ENCODE peak calls at places on chromosome X, in six cellular contexts. N, Y, J, L, A and D are unnamed samples.

GRCh38 chrX:12771445-12772069 is 19.7 kb upstream of the PRPS2 start:
- DNase-seq in N (no peak), Y (no peak), J (no peak), L (peak; percentile 52), A (peak; percentile 38), D (peak; percentile 33)

GRCh38 chrX:56802921-56803848 is 74.1 kb downstream of the NBDY start:
- DNase-seq in N (peak; percentile 31), Y (peak; percentile 88), J (peak; percentile 76), L (peak; percentile 37), A (no peak), D (no peak)

GRCh38 chrX:10983526-10983925 is 127.6 kb upstream of the HCCS start:
- DNase-seq in N (no peak), Y (no peak), J (no peak), L (no peak), A (no peak), D (no peak)

GRCh38 chrX:150406559-150406958 is 43.4 kb downstream of the MAMLD1 start:
- DNase-seq in N (no peak), Y (no peak), J (no peak), L (no peak), A (no peak), D (no peak)

GRCh38 chrX:104427693-104428092 is 138.3 kb upstream of the IL1RAPL2 start:
- DNase-seq in N (no peak), Y (no peak), J (no peak), L (no peak), A (no peak), D (no peak)

GRCh38 chrX:108299704-108300103 is 138.5 kb downstream of the COL4A6 start:
- DNase-seq in N (no peak), Y (no peak), J (no peak), L (no peak), A (no peak), D (no peak)

GRCh38 chrX:55135171-55135570 is 46.4 kb downstream of the PAGE2 start:
- DNase-seq in N (peak; percentile 3), Y (no peak), J (no peak), L (no peak), A (no peak), D (no peak)

GRCh38 chrX:15946783-15947550 is 92.4 kb upstream of the AP1S2 start:
- DNase-seq in N (no peak), Y (no peak), J (peak; percentile 41), L (no peak), A (no peak), D (no peak)

GRCh38 chrX:102746134-102746584 is 25.6 kb downstream of the GPRASP3 start:
- DNase-seq in N (no peak), Y (peak; percentile 78), J (no peak), L (no peak), A (no peak), D (no peak)

GRCh38 chrX:56564921-56565861 is 1.8 kb downstream of the UBQLN2 start:
- DNase-seq in N (no peak), Y (no peak), J (no peak), L (no peak), A (no peak), D (no peak)

GRCh38 chrX:19593684-19594083 is 78.4 kb upstream of the MAP3K15 start:
- DNase-seq in N (no peak), Y (no peak), J (peak; percentile 14), L (no peak), A (no peak), D (no peak)

GRCh38 chrX:53013291-53013690 is 35.3 kb upstream of the GPR173 start:
- DNase-seq in N (no peak), Y (no peak), J (no peak), L (no peak), A (no peak), D (no peak)

GRCh38 chrX:105745863-105746262 is 76.5 kb upstream of the NRK start:
- DNase-seq in N (no peak), Y (no peak), J (no peak), L (no peak), A (no peak), D (no peak)

GRCh38 chrX:39760930-39761329 is 336.8 kb downstream of the BCOR start:
- DNase-seq in N (no peak), Y (no peak), J (no peak), L (no peak), A (no peak), D (no peak)

GRCh38 chrX:107684956-107685385 is 56.7 kb downstream of the PRPS1 start:
- DNase-seq in N (no peak), Y (peak; percentile 90), J (no peak), L (no peak), A (no peak), D (no peak)

GRCh38 chrX:20654596-20655106 is 387.9 kb upstream of the RPS6KA3 start:
- DNase-seq in N (no peak), Y (no peak), J (no peak), L (no peak), A (no peak), D (no peak)